ENCODE peak calls at places on chromosomes 3 and 15, in eight cellular contexts. One of them, this sample, is unnamed. For H3K4me1, the result is how much of the 10 kb centered on the place peaks cover.

GRCh38 chr15:101028772-101029438 is 109.7 kb downstream of the LRRK1 start:
- DNase-seq in body of pancreas: no peak
- DNase-seq in cardiac muscle cell: no peak
- DNase-seq in CD8-positive, alpha-beta T cell: no peak
- DNase-seq in Peyer's patch: no peak
- DNase-seq in mesendoderm: no peak
- DNase-seq in pancreas: peak
- DNase-seq in PC-3: no peak
- DNase-seq in this sample: no peak

GRCh38 chr3:155753038-155753647 is 8.3 kb upstream of the PLCH1 start:
- DNase-seq in mesendoderm: no peak
- DNase-seq in pancreas: no peak
- DNase-seq in Peyer's patch: no peak
- DNase-seq in cardiac muscle cell: peak
- DNase-seq in body of pancreas: no peak
- DNase-seq in CD8-positive, alpha-beta T cell: no peak
- DNase-seq in PC-3: peak
- DNase-seq in this sample: no peak

GRCh38 chr15:99371180-99372103 is 120.2 kb downstream of the LRRC28 start:
- DNase-seq in CD8-positive, alpha-beta T cell: no peak
- DNase-seq in mesendoderm: no peak
- DNase-seq in pancreas: no peak
- DNase-seq in Peyer's patch: no peak
- DNase-seq in body of pancreas: no peak
- DNase-seq in PC-3: no peak
- DNase-seq in cardiac muscle cell: peak
- DNase-seq in this sample: no peak

GRCh38 chr3:152968388-152969024 is 133.6 kb downstream of the P2RY1 start:
- DNase-seq in body of pancreas: no peak
- DNase-seq in Peyer's patch: no peak
- DNase-seq in cardiac muscle cell: peak
- DNase-seq in PC-3: peak
- DNase-seq in CD8-positive, alpha-beta T cell: no peak
- DNase-seq in pancreas: no peak
- DNase-seq in mesendoderm: no peak
- DNase-seq in this sample: no peak

GRCh38 chr3:141457624-141458236 is 29.1 kb upstream of the RASA2 start:
- DNase-seq in cardiac muscle cell: no peak
- DNase-seq in CD8-positive, alpha-beta T cell: no peak
- DNase-seq in body of pancreas: no peak
- DNase-seq in Peyer's patch: no peak
- DNase-seq in pancreas: no peak
- DNase-seq in mesendoderm: no peak
- DNase-seq in PC-3: peak
- DNase-seq in this sample: no peak

GRCh38 chr3:15327941-15328340 is 4.4 kb downstream of the SH3BP5 start:
- DNase-seq in pancreas: no peak
- DNase-seq in Peyer's patch: no peak
- DNase-seq in body of pancreas: peak
- DNase-seq in PC-3: peak
- DNase-seq in mesendoderm: no peak
- DNase-seq in CD8-positive, alpha-beta T cell: no peak
- DNase-seq in cardiac muscle cell: no peak
- DNase-seq in this sample: no peak

GRCh38 chr3:143970773-143971366 is 753 bp upstream of the DIPK2A start:
- DNase-seq in mesendoderm: peak
- DNase-seq in cardiac muscle cell: no peak
- DNase-seq in pancreas: peak
- DNase-seq in body of pancreas: peak
- DNase-seq in PC-3: peak
- DNase-seq in CD8-positive, alpha-beta T cell: peak
- DNase-seq in Peyer's patch: no peak
- DNase-seq in this sample: peak

GRCh38 chr3:114858329-114858728 is 288.8 kb downstream of the ZBTB20 start:
- DNase-seq in PC-3: no peak
- DNase-seq in cardiac muscle cell: no peak
- DNase-seq in pancreas: no peak
- DNase-seq in CD8-positive, alpha-beta T cell: no peak
- DNase-seq in body of pancreas: no peak
- DNase-seq in mesendoderm: no peak
- DNase-seq in Peyer's patch: no peak
- DNase-seq in this sample: no peak

GRCh38 chr3:95289295-95289694 is 1226.4 kb downstream of the NSUN3 start:
- DNase-seq in CD8-positive, alpha-beta T cell: no peak
- DNase-seq in mesendoderm: no peak
- DNase-seq in pancreas: no peak
- DNase-seq in cardiac muscle cell: peak
- DNase-seq in Peyer's patch: no peak
- DNase-seq in body of pancreas: no peak
- DNase-seq in PC-3: peak
- DNase-seq in this sample: no peak

GRCh38 chr3:179181021-179181472 is 32.9 kb downstream of the PIK3CA start:
- DNase-seq in cardiac muscle cell: peak
- DNase-seq in CD8-positive, alpha-beta T cell: no peak
- DNase-seq in body of pancreas: no peak
- DNase-seq in PC-3: peak
- DNase-seq in pancreas: no peak
- DNase-seq in mesendoderm: no peak
- DNase-seq in Peyer's patch: no peak
- DNase-seq in this sample: no peak

GRCh38 chr3:113245775-113246174 is 34.4 kb downstream of the BOC start:
- DNase-seq in Peyer's patch: no peak
- DNase-seq in pancreas: no peak
- DNase-seq in body of pancreas: no peak
- DNase-seq in PC-3: no peak
- DNase-seq in cardiac muscle cell: peak
- DNase-seq in mesendoderm: no peak
- DNase-seq in CD8-positive, alpha-beta T cell: no peak
- DNase-seq in this sample: no peak

GRCh38 chr3:44434834-44435510 is 42.5 kb downstream of the ZNF445 start:
- DNase-seq in CD8-positive, alpha-beta T cell: no peak
- DNase-seq in cardiac muscle cell: no peak
- DNase-seq in PC-3: no peak
- DNase-seq in pancreas: no peak
- DNase-seq in body of pancreas: no peak
- DNase-seq in Peyer's patch: no peak
- DNase-seq in mesendoderm: no peak
- DNase-seq in this sample: no peak

GRCh38 chr3:137105277-137105977 is 147.6 kb downstream of the IL20RB start:
- DNase-seq in CD8-positive, alpha-beta T cell: no peak
- DNase-seq in Peyer's patch: no peak
- DNase-seq in pancreas: no peak
- DNase-seq in body of pancreas: peak
- DNase-seq in mesendoderm: peak
- DNase-seq in cardiac muscle cell: peak
- DNase-seq in PC-3: peak
- DNase-seq in this sample: no peak

GRCh38 chr3:71428841-71429609 is 154.5 kb downstream of the FOXP1 start:
- DNase-seq in cardiac muscle cell: peak
- DNase-seq in CD8-positive, alpha-beta T cell: no peak
- DNase-seq in PC-3: no peak
- DNase-seq in body of pancreas: peak
- DNase-seq in Peyer's patch: no peak
- DNase-seq in pancreas: no peak
- DNase-seq in mesendoderm: no peak
- DNase-seq in this sample: no peak

GRCh38 chr15:61888074-61888780 is 172.0 kb downstream of the VPS13C start:
- DNase-seq in mesendoderm: no peak
- DNase-seq in cardiac muscle cell: peak
- DNase-seq in body of pancreas: no peak
- DNase-seq in PC-3: peak
- DNase-seq in CD8-positive, alpha-beta T cell: no peak
- DNase-seq in pancreas: no peak
- DNase-seq in Peyer's patch: no peak
- DNase-seq in this sample: no peak

GRCh38 chr3:115626006-115626409 is 2.7 kb downstream of the GAP43 start:
- DNase-seq in mesendoderm: peak
- DNase-seq in cardiac muscle cell: no peak
- DNase-seq in PC-3: no peak
- DNase-seq in CD8-positive, alpha-beta T cell: no peak
- DNase-seq in pancreas: no peak
- DNase-seq in body of pancreas: no peak
- DNase-seq in Peyer's patch: no peak
- DNase-seq in this sample: no peak

GRCh38 chr3:175224051-175224450 is 364.9 kb downstream of the NAALADL2 start:
- DNase-seq in Peyer's patch: no peak
- DNase-seq in cardiac muscle cell: peak
- DNase-seq in pancreas: no peak
- DNase-seq in PC-3: no peak
- DNase-seq in body of pancreas: peak
- DNase-seq in CD8-positive, alpha-beta T cell: no peak
- DNase-seq in mesendoderm: peak
- DNase-seq in this sample: no peak

DNA sequence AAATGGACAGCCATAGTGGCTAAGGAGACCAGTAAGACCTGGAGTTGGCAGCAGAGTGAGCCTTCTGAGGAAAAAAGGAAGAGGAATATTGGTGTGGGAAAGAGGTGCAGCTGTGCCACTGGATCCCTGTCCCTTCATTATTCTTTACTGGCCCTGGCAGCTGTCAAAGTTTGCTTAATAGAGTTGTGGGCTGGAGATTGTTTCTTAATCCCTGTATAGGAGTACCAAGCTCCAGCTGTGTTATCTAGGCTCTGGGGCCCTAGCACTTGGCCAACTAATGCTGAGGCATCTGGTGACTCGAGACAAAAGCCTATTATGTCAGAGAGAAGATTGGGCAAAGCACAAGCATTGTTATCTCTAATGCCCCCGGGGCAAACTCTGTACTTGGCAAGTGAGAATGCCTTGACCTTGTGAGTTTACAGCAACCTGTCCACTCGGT is 61.4 kb downstream of the ZNF609 start:
- DNase-seq in CD8-positive, alpha-beta T cell: no peak
- DNase-seq in pancreas: peak
- DNase-seq in body of pancreas: peak
- DNase-seq in mesendoderm: peak
- DNase-seq in cardiac muscle cell: peak
- DNase-seq in PC-3: peak
- DNase-seq in Peyer's patch: no peak
- DNase-seq in this sample: no peak
- H3K4me3 ChIP-seq in CD8-positive, alpha-beta T cell: no peak
- H3K4me3 ChIP-seq in pancreas: no peak
- H3K4me3 ChIP-seq in body of pancreas: no peak
- H3K4me3 ChIP-seq in mesendoderm: no peak
- H3K4me3 ChIP-seq in cardiac muscle cell: no peak
- H3K4me3 ChIP-seq in PC-3: no peak
- H3K4me3 ChIP-seq in Peyer's patch: no peak
- H3K4me3 ChIP-seq in this sample: no peak

DNA sequence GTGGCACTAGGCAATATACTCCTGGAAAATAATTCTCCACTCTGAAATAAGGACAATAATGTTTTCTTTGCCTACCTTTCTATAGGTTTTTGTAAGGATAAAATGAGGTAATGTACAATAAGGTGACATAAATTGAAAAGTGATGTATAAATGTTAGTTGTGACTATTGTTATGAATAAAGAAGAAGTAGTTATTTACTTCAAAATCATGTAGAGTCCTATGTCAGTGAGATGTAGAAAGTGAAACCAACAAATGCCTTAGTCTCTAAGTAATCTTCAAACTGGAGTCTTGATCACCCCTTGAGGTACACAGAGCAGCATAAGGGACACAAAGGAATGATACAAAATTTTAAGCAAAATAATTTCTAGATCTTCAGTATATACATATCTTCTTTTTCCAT is 60.3 kb upstream of the TP63 start:
- DNase-seq in PC-3: no peak
- DNase-seq in cardiac muscle cell: no peak
- DNase-seq in mesendoderm: no peak
- DNase-seq in CD8-positive, alpha-beta T cell: no peak
- DNase-seq in body of pancreas: no peak
- DNase-seq in Peyer's patch: no peak
- DNase-seq in pancreas: no peak
- DNase-seq in this sample: no peak
- H3K4me1 ChIP-seq in PC-3: under half
- H3K4me1 ChIP-seq in cardiac muscle cell: under half
- H3K4me1 ChIP-seq in mesendoderm: under half
- H3K4me1 ChIP-seq in CD8-positive, alpha-beta T cell: under half
- H3K4me1 ChIP-seq in body of pancreas: under half
- H3K4me1 ChIP-seq in Peyer's patch: under half
- H3K4me1 ChIP-seq in pancreas: under half
- H3K4me1 ChIP-seq in this sample: under half

DNA sequence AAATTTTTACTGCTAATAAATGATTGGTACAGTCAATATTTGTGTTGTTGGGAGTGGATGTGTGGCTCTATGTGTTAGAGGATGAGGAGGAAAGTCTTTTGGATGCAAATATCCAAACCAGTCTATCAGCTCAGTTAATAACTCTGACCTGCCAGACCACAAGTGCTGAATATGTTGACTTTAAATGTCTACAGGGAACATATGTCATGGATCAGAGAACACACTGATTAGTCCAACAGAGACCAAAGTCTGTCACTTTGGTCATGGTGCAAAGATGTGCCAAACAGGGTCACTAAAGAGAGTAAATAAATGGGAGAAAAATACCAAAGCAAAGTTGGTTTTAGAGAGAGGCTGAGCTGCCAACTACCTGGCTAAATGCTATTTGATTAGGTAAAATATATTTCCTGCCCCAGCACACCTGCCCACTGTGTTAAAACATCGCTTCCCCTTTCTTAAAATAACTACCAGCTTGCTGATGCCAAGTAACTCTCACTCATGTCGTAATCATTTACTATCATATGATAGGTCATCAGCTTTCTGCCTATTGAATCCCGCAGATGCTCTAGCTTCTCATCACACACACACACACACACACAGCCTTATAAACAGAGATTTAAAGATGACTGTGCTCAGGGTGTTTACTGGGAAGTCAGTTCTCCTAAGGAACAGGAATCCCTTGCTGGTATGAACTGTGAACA is 173.3 kb downstream of the PDZRN3 start:
- DNase-seq in CD8-positive, alpha-beta T cell: no peak
- DNase-seq in PC-3: no peak
- DNase-seq in cardiac muscle cell: no peak
- DNase-seq in Peyer's patch: no peak
- DNase-seq in pancreas: no peak
- DNase-seq in mesendoderm: no peak
- DNase-seq in body of pancreas: no peak
- DNase-seq in this sample: no peak
- H3K27ac ChIP-seq in CD8-positive, alpha-beta T cell: no peak
- H3K27ac ChIP-seq in PC-3: no peak
- H3K27ac ChIP-seq in cardiac muscle cell: peak
- H3K27ac ChIP-seq in Peyer's patch: no peak
- H3K27ac ChIP-seq in pancreas: no peak
- H3K27ac ChIP-seq in mesendoderm: no peak
- H3K27ac ChIP-seq in body of pancreas: no peak
- H3K27ac ChIP-seq in this sample: no peak

GRCh38 chr3:171362575-171362974 is 97.6 kb downstream of the TNIK start:
- DNase-seq in PC-3: no peak
- DNase-seq in mesendoderm: no peak
- DNase-seq in CD8-positive, alpha-beta T cell: no peak
- DNase-seq in pancreas: no peak
- DNase-seq in body of pancreas: no peak
- DNase-seq in Peyer's patch: no peak
- DNase-seq in cardiac muscle cell: no peak
- DNase-seq in this sample: no peak
- H3K4me3 ChIP-seq in PC-3: no peak
- H3K4me3 ChIP-seq in mesendoderm: no peak
- H3K4me3 ChIP-seq in CD8-positive, alpha-beta T cell: no peak
- H3K4me3 ChIP-seq in pancreas: no peak
- H3K4me3 ChIP-seq in body of pancreas: no peak
- H3K4me3 ChIP-seq in Peyer's patch: no peak
- H3K4me3 ChIP-seq in cardiac muscle cell: no peak
- H3K4me3 ChIP-seq in this sample: no peak

GRCh38 chr3:30613135-30613825 is 6.9 kb downstream of the TGFBR2 start:
- DNase-seq in CD8-positive, alpha-beta T cell: no peak
- DNase-seq in pancreas: no peak
- DNase-seq in PC-3: no peak
- DNase-seq in mesendoderm: no peak
- DNase-seq in cardiac muscle cell: peak
- DNase-seq in Peyer's patch: no peak
- DNase-seq in body of pancreas: no peak
- DNase-seq in this sample: no peak
- H3K4me1 ChIP-seq in CD8-positive, alpha-beta T cell: half or more
- H3K4me1 ChIP-seq in pancreas: under half
- H3K4me1 ChIP-seq in PC-3: half or more
- H3K4me1 ChIP-seq in mesendoderm: under half
- H3K4me1 ChIP-seq in cardiac muscle cell: under half
- H3K4me1 ChIP-seq in Peyer's patch: under half
- H3K4me1 ChIP-seq in body of pancreas: half or more
- H3K4me1 ChIP-seq in this sample: half or more

This sample was measured in CD8-positive, alpha-beta memory T cell.